ENCODE peak calls at places on chromosomes 16 and 17, in four cellular contexts. O is heart left ventricle; K is CD8-positive, alpha-beta memory T cell; F is Karpas-422. I is an unnamed sample.

GRCh38 chr16:25786748-25787147 is 95.0 kb downstream of the HS3ST4 start:
- DNase-seq in O (no peak), K (no peak), F (no peak), I (no peak)

GRCh38 chr16:65524997-65525396 is 403.1 kb upstream of the CDH11 start:
- DNase-seq in O (peak), K (no peak), F (no peak), I (no peak)

GRCh38 chr16:30060354-30061194 is 5.0 kb upstream of the ALDOA start:
- DNase-seq in O (peak), K (no peak), F (no peak), I (no peak)

GRCh38 chr17:76551685-76552084 is 11.8 kb downstream of the PRCD start:
- DNase-seq in O (no peak), K (no peak), F (no peak), I (no peak)

GRCh38 chr17:11885051-11885450 is 112.2 kb downstream of the ZNF18 start:
- DNase-seq in O (no peak), K (no peak), F (no peak), I (no peak)

GRCh38 chr16:64459821-64460220 is 662.0 kb downstream of the CDH11 start:
- DNase-seq in O (peak), K (no peak), F (no peak), I (no peak)

GRCh38 chr17:28549274-28550132 is 2.9 kb downstream of the UNC119 start:
- DNase-seq in O (no peak), K (peak), F (peak), I (peak)

GRCh38 chr16:4572715-4573114 is 16.6 kb downstream of the C16orf96 start:
- DNase-seq in O (no peak), K (no peak), F (no peak), I (no peak)

GRCh38 chr17:76179496-76180467 is 38.7 kb upstream of the FOXJ1 start:
- DNase-seq in O (no peak), K (peak), F (peak), I (no peak)

GRCh38 chr17:74415608-74416396 is 16.1 kb upstream of the GPRC5C start:
- DNase-seq in O (no peak), K (no peak), F (no peak), I (no peak)

GRCh38 chr17:68398731-68399637 is 58.3 kb downstream of the WIPI1 start:
- DNase-seq in O (peak), K (no peak), F (peak), I (no peak)

GRCh38 chr17:82358467-82359350 is at the start of gene TEX19:
- DNase-seq in O (no peak), K (no peak), F (peak), I (no peak)

GRCh38 chr17:65020284-65020683 is 36.3 kb downstream of the GNA13 start:
- DNase-seq in O (no peak), K (no peak), F (no peak), I (no peak)

GRCh38 chr17:65013613-65014391 is 42.7 kb downstream of the GNA13 start:
- DNase-seq in O (no peak), K (no peak), F (no peak), I (no peak)

GRCh38 chr17:65017375-65017774 is 39.2 kb downstream of the GNA13 start:
- DNase-seq in O (no peak), K (no peak), F (no peak), I (no peak)

GRCh38 chr17:65018612-65019290 is 37.8 kb downstream of the GNA13 start:
- DNase-seq in O (no peak), K (no peak), F (no peak), I (no peak)

DNA sequence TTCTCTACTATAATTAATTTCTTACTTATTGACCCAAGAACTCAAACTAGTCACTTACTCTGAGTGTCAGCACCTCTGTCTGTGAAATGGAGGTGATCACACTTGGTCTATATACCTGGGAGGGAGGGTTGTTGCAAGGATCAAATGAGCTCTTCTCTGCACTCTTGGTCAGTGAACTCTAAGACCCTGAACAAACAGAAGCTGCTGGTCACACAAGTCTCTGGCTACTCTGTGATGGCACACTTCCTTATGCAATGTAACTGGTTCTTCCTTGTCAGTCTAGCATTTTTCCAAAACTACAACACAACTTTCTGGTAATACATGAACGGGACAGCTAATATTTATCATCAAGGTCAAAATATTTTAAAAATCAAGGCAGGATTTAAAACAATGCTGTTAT is 40.7 kb downstream of the GNA13 start:
- DNase-seq in O (no peak), K (no peak), F (no peak), I (no peak)
- H3K27ac ChIP-seq in O (no peak), K (no peak), F (peak), I (no peak)

GRCh38 chr17:16935241-16935663 is 36.7 kb downstream of the TNFRSF13B start:
- DNase-seq in O (no peak), K (no peak), F (no peak), I (no peak)
- H3K27ac ChIP-seq in O (no peak), K (no peak), F (no peak), I (no peak)

GRCh38 chr16:85539084-85539483 is 74.0 kb upstream of the GSE1 start:
- DNase-seq in O (no peak), K (no peak), F (no peak), I (no peak)

GRCh38 chr16:85536411-85537330 is 76.5 kb upstream of the GSE1 start:
- DNase-seq in O (no peak), K (no peak), F (no peak), I (no peak)

GRCh38 chr16:85536073-85536410 is 77.1 kb upstream of the GSE1 start:
- DNase-seq in O (peak), K (no peak), F (no peak), I (no peak)

GRCh38 chr16:85537331-85537788 is 75.8 kb upstream of the GSE1 start:
- DNase-seq in O (no peak), K (no peak), F (no peak), I (no peak)

GRCh38 chr16:85537795-85538401 is 75.2 kb upstream of the GSE1 start:
- DNase-seq in O (no peak), K (no peak), F (no peak), I (no peak)
- H3K27ac ChIP-seq in O (no peak), K (peak), F (no peak), I (no peak)

GRCh38 chr17:58639681-58640080 is 52.2 kb downstream of the TEX14 start:
- DNase-seq in O (no peak), K (no peak), F (no peak), I (no peak)

GRCh38 chr17:58640202-58640601 is 51.6 kb downstream of the TEX14 start:
- DNase-seq in O (no peak), K (no peak), F (no peak), I (no peak)

GRCh38 chr17:58641937-58642336 is 49.9 kb downstream of the TEX14 start:
- DNase-seq in O (no peak), K (no peak), F (no peak), I (no peak)

GRCh38 chr17:58632324-58633314 is 59.2 kb downstream of the TEX14 start:
- DNase-seq in O (no peak), K (no peak), F (no peak), I (no peak)

GRCh38 chr17:58637011-58637570 is 54.8 kb downstream of the TEX14 start:
- DNase-seq in O (no peak), K (no peak), F (no peak), I (no peak)
- H3K27ac ChIP-seq in O (no peak), K (no peak), F (no peak), I (no peak)

GRCh38 chr16:75260856-75261589 is 9.6 kb upstream of the BCAR1 start:
- DNase-seq in O (no peak), K (no peak), F (no peak), I (no peak)

GRCh38 chr16:75256871-75257343 is 5.5 kb upstream of the BCAR1 start:
- DNase-seq in O (no peak), K (no peak), F (no peak), I (no peak)

GRCh38 chr16:75258807-75259141 is 7.3 kb upstream of the BCAR1 start:
- DNase-seq in O (no peak), K (no peak), F (no peak), I (no peak)

GRCh38 chr16:75256059-75256870 is 4.8 kb upstream of the BCAR1 start:
- DNase-seq in O (no peak), K (no peak), F (no peak), I (no peak)

DNA sequence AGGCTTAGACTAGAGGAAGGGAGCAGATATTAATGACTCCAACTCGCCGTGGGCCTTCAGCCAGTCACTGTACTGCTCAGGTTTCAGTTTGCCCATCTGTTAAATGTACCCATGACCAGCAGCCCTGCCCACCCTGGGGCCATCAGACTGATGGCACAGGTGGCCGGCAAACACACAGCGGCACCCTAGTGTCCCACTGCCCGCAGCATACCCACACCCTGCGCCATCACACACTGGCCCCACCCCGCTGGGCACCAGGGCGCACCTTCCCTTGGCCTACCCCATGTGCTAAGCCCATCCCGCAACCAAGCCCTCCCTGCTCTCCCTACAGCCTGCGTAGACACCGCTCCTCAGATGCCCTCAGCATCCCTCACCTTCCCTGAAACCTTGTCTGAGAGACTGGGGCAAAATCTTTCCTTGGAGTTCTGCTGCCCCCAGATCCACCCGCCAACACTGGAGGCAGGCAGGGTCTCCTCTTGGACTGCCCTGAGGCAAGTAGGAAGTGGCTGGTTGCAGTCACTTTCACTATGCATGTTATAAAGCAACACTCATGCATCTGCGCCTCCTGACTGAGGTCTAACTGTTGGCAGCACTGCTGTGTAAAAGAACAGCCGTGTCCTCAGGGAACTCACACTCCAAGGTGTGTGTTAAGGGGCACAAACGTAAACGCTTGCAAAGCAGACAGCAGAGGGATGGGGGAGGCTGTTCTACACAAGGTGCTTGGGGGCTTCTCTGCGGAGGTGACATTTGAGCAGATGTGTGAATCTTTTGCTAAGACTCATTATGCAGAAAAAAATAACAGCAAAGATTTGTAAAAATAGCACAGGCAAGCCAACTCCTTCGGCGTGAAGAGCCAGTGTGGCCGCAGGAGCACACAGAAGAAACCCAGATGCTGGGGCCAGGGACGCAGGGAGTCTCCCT is 6.7 kb upstream of the BCAR1 start:
- DNase-seq in O (no peak), K (no peak), F (no peak), I (no peak)
- H3K27ac ChIP-seq in O (peak), K (no peak), F (no peak), I (no peak)

DNA sequence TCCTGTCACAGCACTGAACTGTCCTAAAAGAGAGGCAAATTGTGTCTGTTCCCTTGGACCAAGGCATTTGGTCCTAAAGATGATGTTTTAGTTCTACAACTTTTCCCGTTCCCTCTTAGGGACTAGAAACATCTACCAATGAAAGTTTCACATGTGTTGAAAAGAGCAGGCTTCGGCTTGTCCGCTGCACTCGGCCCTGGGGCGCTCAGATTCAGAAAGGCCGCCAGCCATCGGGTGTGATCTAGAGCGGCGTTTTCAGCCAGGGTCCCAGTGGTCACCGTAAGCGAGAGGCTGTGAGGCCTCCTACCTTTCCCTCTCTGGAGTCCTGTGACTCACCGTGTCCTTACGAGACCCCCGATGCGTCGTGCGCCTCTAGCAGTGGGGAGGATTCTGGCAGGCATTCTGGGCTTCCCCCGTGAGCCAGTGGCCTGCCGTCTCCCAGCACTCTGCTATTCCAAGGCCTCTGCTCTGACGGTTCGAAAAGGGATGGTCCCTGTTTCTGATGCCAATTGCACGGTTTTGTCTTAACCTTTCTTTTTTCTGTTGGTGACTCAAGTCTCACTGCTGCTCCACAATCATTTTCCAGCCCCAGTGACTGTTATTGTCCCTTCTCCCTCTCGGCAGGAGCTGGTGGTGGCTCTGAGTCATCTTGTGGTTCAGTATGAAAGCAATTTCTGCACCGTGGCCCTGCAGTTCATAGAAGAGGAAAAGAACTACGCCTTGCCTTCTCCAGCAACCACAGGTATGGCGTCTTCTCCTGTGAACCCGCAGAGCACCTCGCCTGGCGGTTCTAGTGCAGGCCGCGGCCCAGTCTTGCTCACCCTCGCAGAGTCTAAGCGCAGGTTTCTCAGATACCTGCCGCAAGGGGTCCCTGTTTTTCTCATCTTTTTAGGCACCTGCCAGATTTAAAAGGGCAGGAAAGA is 100.3 kb upstream of the CHMP6 start:
- DNase-seq in O (peak), K (peak), F (no peak), I (peak)
- H3K27ac ChIP-seq in O (peak), K (peak), F (no peak), I (peak)

GRCh38 chr17:45128331-45128730 is 4.0 kb downstream of the PLCD3 start:
- DNase-seq in O (peak), K (no peak), F (no peak), I (no peak)
- H3K27ac ChIP-seq in O (peak), K (no peak), F (no peak), I (no peak)